ENCODE peak calls at places on chromosomes 7 and 10, in eight cellular contexts. H is left cardiac atrium; A is epithelial cell of prostate; C is nephron progenitor cell; Q is substantia nigra; K is aorta; W is endothelial cell; S is activated CD8-positive, alpha-beta memory T cell treated with anti-CD3 and anti-CD28 coated beads for 4 hours. F is an unnamed sample.

GRCh38 chr7:30896783-30897617 is 14.7 kb upstream of the AQP1 start:
- DNase-seq in H (no peak), A (no peak), C (no peak), Q (no peak), K (no peak), W (no peak), S (no peak), F (no peak)

GRCh38 chr7:76272872-76273271 is 29.6 kb upstream of the HSPB1 start:
- DNase-seq in H (no peak), A (no peak), C (no peak), Q (no peak), K (no peak), W (no peak), S (no peak), F (no peak)

GRCh38 chr7:155858521-155859061 is 46.3 kb upstream of the SHH start:
- DNase-seq in H (no peak), A (no peak), C (no peak), Q (no peak), K (peak; percentile 35), W (no peak), S (no peak), F (no peak)

GRCh38 chr7:103532955-103533354 is 86.9 kb upstream of the SLC26A5 start:
- DNase-seq in H (no peak), A (no peak), C (no peak), Q (no peak), K (no peak), W (no peak), S (no peak), F (no peak)

GRCh38 chr7:139909379-139910050 is 80.5 kb downstream of the TBXAS1 start:
- DNase-seq in H (no peak), A (no peak), C (no peak), Q (no peak), K (no peak), W (no peak), S (no peak), F (no peak)

GRCh38 chr7:157410831-157411556 is 74.2 kb downstream of the DNAJB6 start:
- DNase-seq in H (no peak), A (no peak), C (no peak), Q (no peak), K (peak; percentile 20), W (no peak), S (no peak), F (no peak)

GRCh38 chr7:2873686-2874551 is 29.8 kb upstream of the GNA12 start:
- DNase-seq in H (no peak), A (peak; percentile 91), C (no peak), Q (no peak), K (no peak), W (no peak), S (no peak), F (no peak)

GRCh38 chr7:51123322-51124021 is 193.1 kb downstream of the COBL start:
- DNase-seq in H (peak; percentile 47), A (peak; percentile 95), C (no peak), Q (peak; percentile 15), K (no peak), W (no peak), S (no peak), F (peak; percentile 58)

GRCh38 chr10:96610817-96611216 is 24.0 kb upstream of the TM9SF3 start:
- DNase-seq in H (no peak), A (no peak), C (no peak), Q (no peak), K (no peak), W (no peak), S (no peak), F (no peak)

GRCh38 chr7:140923358-140924006 is 1.2 kb downstream of the BRAF start:
- DNase-seq in H (no peak), A (no peak), C (no peak), Q (peak; percentile 3), K (no peak), W (peak; percentile 8), S (no peak), F (peak; percentile 36)

GRCh38 chr10:100799881-100800280 is 54.5 kb downstream of the PAX2 start:
- DNase-seq in H (no peak), A (no peak), C (no peak), Q (no peak), K (no peak), W (no peak), S (no peak), F (no peak)

GRCh38 chr7:132738254-132738653 is 162.0 kb upstream of the PLXNA4 start:
- DNase-seq in H (no peak), A (peak; percentile 69), C (no peak), Q (no peak), K (no peak), W (no peak), S (no peak), F (no peak)

GRCh38 chr10:15763001-15763400 is 43.3 kb upstream of the ITGA8 start:
- DNase-seq in H (no peak), A (no peak), C (no peak), Q (no peak), K (no peak), W (no peak), S (no peak), F (no peak)

GRCh38 chr10:132961-133898 is 2.0 kb upstream of the ZMYND11 start:
- DNase-seq in H (no peak), A (no peak), C (no peak), Q (no peak), K (no peak), W (no peak), S (no peak), F (no peak)

GRCh38 chr10:124917939-124918830 is 23.7 kb upstream of the ZRANB1 start:
- DNase-seq in H (peak; percentile 29), A (no peak), C (no peak), Q (no peak), K (no peak), W (no peak), S (no peak), F (no peak)

GRCh38 chr7:341841-342638 is 52.1 kb downstream of the FOXL3 start:
- DNase-seq in H (peak; percentile 61), A (no peak), C (no peak), Q (peak; percentile 82), K (no peak), W (no peak), S (no peak), F (peak; percentile 87)

GRCh38 chr10:125977206-125977605 is 80.8 kb downstream of the FANK1 start:
- DNase-seq in H (no peak), A (no peak), C (no peak), Q (no peak), K (no peak), W (peak; percentile 13), S (no peak), F (no peak)

GRCh38 chr10:80596391-80597257 is 58.9 kb downstream of the SH2D4B start:
- DNase-seq in H (no peak), A (no peak), C (peak; percentile 42), Q (no peak), K (no peak), W (peak; percentile 33), S (no peak), F (no peak)

GRCh38 chr7:57220746-57221145 is 88.5 kb upstream of the ZNF479 start:
- DNase-seq in H (no peak), A (no peak), C (no peak), Q (no peak), K (peak; percentile 51), W (no peak), S (no peak), F (no peak)

GRCh38 chr10:6208781-6209235 is 6.1 kb downstream of the PFKFB3 start:
- DNase-seq in H (no peak), A (no peak), C (no peak), Q (no peak), K (no peak), W (no peak), S (no peak), F (no peak)

GRCh38 chr10:21406595-21407218 is 118.8 kb downstream of the SKIDA1 start:
- DNase-seq in H (no peak), A (no peak), C (no peak), Q (no peak), K (no peak), W (no peak), S (no peak), F (no peak)

GRCh38 chr7:42618649-42619315 is 293.1 kb downstream of the C7orf25 start:
- DNase-seq in H (no peak), A (peak; percentile 49), C (no peak), Q (no peak), K (no peak), W (no peak), S (no peak), F (no peak)

GRCh38 chr7:25945181-25945580 is 206.8 kb upstream of the NFE2L3 start:
- DNase-seq in H (no peak), A (no peak), C (no peak), Q (no peak), K (no peak), W (no peak), S (no peak), F (no peak)

GRCh38 chr7:3695602-3696001 is 394.6 kb downstream of the SDK1 start:
- DNase-seq in H (no peak), A (no peak), C (no peak), Q (no peak), K (no peak), W (no peak), S (no peak), F (no peak)

GRCh38 chr7:77797734-77798393 is 370 bp downstream of the TMEM60 start:
- DNase-seq in H (peak; percentile 54), A (no peak), C (peak; percentile 63), Q (peak; percentile 52), K (peak; percentile 82), W (peak; percentile 42), S (no peak), F (no peak)

GRCh38 chr10:111137012-111137411 is 60.2 kb downstream of the ADRA2A start:
- DNase-seq in H (no peak), A (no peak), C (no peak), Q (no peak), K (no peak), W (no peak), S (no peak), F (no peak)

GRCh38 chr7:73970801-73971229 is 57.2 kb upstream of the ELN start:
- DNase-seq in H (no peak), A (no peak), C (no peak), Q (peak; percentile 14), K (peak; percentile 80), W (no peak), S (no peak), F (no peak)

GRCh38 chr10:115171392-115171960 is 78.3 kb downstream of the ATRNL1 start:
- DNase-seq in H (no peak), A (no peak), C (no peak), Q (no peak), K (no peak), W (no peak), S (no peak), F (no peak)

GRCh38 chr7:136523581-136523980 is 344.9 kb upstream of the CHRM2 start:
- DNase-seq in H (no peak), A (no peak), C (no peak), Q (no peak), K (no peak), W (no peak), S (no peak), F (no peak)